ENCODE peak calls at places on chromosomes 1 and 21, in ten cellular contexts. G is mucosa of descending colon, H is cardiac muscle cell, L is B cell, Y is hepatocyte, O is fibroblast of lung, B is osteocyte, E is dorsolateral prefrontal cortex, Z is left lung, J is IMR-90. R is an unnamed sample.

GRCh38 chr1:27157194-27157593 is 2.3 kb upstream of the SLC9A1 start:
- DNase-seq in G (no peak), H (no peak), L (no peak), Y (no peak), O (no peak), B (no peak), E (no peak), Z (no peak), J (no peak), R (no peak)

GRCh38 chr1:33349081-33349759 is 28.3 kb upstream of the A3GALT2 start:
- DNase-seq in G (peak; percentile 71), H (peak; percentile 79), L (peak; percentile 71), Y (peak; percentile 75), O (peak; percentile 47), B (no peak), E (no peak), Z (peak; percentile 59), J (no peak), R (peak; percentile 56)

GRCh38 chr1:202915146-202915545 is 11.9 kb downstream of the KLHL12 start:
- DNase-seq in G (no peak), H (no peak), L (no peak), Y (no peak), O (no peak), B (no peak), E (no peak), Z (no peak), J (no peak), R (no peak)

GRCh38 chr1:96538001-96538649 is 183.5 kb upstream of the PTBP2 start:
- DNase-seq in G (no peak), H (peak; percentile 50), L (no peak), Y (peak; percentile 46), O (peak; percentile 80), B (no peak), E (no peak), Z (no peak), J (peak; percentile 68), R (no peak)

GRCh38 chr1:41977329-41977728 is 58.6 kb upstream of the HIVEP3 start:
- DNase-seq in G (no peak), H (no peak), L (no peak), Y (no peak), O (no peak), B (peak; percentile 36), E (no peak), Z (no peak), J (no peak), R (no peak)

GRCh38 chr1:57831624-57832023 is 407.8 kb upstream of the DAB1 start:
- DNase-seq in G (no peak), H (no peak), L (no peak), Y (no peak), O (peak; percentile 39), B (no peak), E (no peak), Z (no peak), J (no peak), R (no peak)

GRCh38 chr1:246750752-246751151 is 26.5 kb downstream of the SCCPDH start:
- DNase-seq in G (no peak), H (no peak), L (no peak), Y (peak; percentile 42), O (no peak), B (no peak), E (no peak), Z (no peak), J (no peak), R (no peak)

GRCh38 chr1:72281637-72282270 is 585 bp downstream of the NEGR1 start:
- DNase-seq in G (peak; percentile 24), H (no peak), L (no peak), Y (no peak), O (no peak), B (peak; percentile 82), E (no peak), Z (no peak), J (peak; percentile 2), R (peak; percentile 6)

GRCh38 chr1:119279441-119280415 is 88.9 kb upstream of the HAO2 start:
- DNase-seq in G (no peak), H (no peak), L (no peak), Y (peak; percentile 53), O (peak; percentile 46), B (no peak), E (no peak), Z (no peak), J (peak; percentile 76), R (no peak)

GRCh38 chr1:38763106-38763505 is 96.5 kb downstream of the RRAGC start:
- DNase-seq in G (no peak), H (no peak), L (no peak), Y (no peak), O (no peak), B (no peak), E (no peak), Z (no peak), J (no peak), R (no peak)

GRCh38 chr1:99599678-99600175 is 46.2 kb upstream of the PALMD start:
- DNase-seq in G (no peak), H (no peak), L (no peak), Y (peak; percentile 55), O (peak; percentile 95), B (no peak), E (no peak), Z (peak; percentile 47), J (peak; percentile 94), R (no peak)

GRCh38 chr21:42706765-42707164 is 53.3 kb downstream of the PDE9A start:
- DNase-seq in G (no peak), H (no peak), L (no peak), Y (no peak), O (no peak), B (no peak), E (no peak), Z (no peak), J (no peak), R (no peak)

GRCh38 chr1:97901017-97901658 is 19.7 kb downstream of the DPYD start:
- DNase-seq in G (no peak), H (no peak), L (no peak), Y (no peak), O (peak; percentile 53), B (no peak), E (no peak), Z (no peak), J (peak; percentile 61), R (no peak)

GRCh38 chr1:111467805-111468716 is 5.7 kb upstream of the C1orf162 start:
- DNase-seq in G (no peak), H (no peak), L (no peak), Y (no peak), O (no peak), B (no peak), E (no peak), Z (no peak), J (no peak), R (no peak)
- TF ChIP-seq CTCF in G (no peak), H (no peak), L (no peak), Y (no peak), O (no peak), B (no peak), E (no peak), Z (no peak), J (no peak), R (no peak)

DNA sequence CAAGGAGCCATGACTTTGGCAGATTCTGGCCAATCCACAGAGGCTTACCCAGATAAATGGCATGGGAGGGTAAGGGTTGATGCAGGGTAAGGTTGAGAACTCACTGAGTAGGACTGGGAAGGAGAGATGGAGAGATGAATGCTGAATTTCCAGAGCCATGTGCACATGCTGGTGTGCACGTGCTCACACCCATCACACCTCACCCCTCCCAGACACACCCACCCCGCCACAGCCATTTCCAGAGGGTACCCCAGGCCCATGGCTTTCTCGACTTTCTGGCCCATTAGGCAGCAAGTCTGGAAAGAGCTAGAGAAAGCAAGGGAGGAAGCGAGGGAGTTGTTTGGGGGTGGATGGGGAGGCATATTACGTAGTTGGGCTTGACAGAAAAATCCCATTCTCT is 1.6 kb downstream of the CACNA1S start:
- DNase-seq in G (no peak), H (no peak), L (no peak), Y (no peak), O (no peak), B (no peak), E (no peak), Z (no peak), J (no peak), R (no peak)
- TF ChIP-seq CTCF in G (no peak), H (no peak), L (no peak), Y (no peak), O (no peak), B (no peak), E (no peak), Z (no peak), J (no peak), R (no peak)

DNA sequence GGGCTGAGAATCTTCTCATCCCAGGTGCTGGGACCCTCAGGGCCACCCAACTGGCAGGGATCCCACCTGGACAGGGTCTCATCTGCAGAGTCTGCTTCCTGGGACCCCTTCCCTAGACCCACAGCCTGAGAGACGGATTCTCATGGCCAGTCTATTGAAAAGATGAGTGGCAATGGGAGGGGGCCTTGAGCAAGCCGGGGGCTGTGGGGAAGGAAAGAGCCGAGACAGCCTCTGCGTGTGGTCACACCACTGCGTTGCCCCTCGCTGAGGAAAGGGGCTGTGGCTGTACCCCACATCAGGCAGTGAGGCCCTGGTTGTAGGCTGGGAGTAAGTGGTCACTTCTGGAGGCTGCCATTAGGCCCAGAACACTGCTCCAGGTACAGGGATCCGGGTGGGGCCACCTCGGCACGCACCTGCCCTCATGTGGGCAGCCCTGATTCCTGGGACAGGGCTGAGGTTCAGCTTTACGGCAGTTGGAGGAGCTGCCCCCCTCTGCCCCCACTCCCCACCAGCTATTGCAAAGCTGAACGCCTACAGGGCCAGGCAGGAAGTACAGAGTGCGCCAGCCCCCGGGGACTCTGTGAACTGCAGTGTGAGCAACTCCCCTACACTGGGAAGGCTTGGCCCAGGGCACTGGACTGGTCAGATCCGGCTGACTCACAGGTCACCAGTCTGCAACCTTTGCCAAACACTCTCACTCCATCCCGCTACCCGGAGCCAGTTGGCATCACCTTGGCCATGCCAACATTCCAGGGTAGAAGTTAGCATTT is 106.9 kb downstream of the RIPK4 start:
- DNase-seq in G (no peak), H (no peak), L (no peak), Y (no peak), O (peak; percentile 37), B (no peak), E (no peak), Z (no peak), J (peak; percentile 24), R (no peak)
- TF ChIP-seq CTCF in G (no peak), H (peak; percentile 40), L (no peak), Y (no peak), O (no peak), B (no peak), E (no peak), Z (no peak), J (no peak), R (no peak)

DNA sequence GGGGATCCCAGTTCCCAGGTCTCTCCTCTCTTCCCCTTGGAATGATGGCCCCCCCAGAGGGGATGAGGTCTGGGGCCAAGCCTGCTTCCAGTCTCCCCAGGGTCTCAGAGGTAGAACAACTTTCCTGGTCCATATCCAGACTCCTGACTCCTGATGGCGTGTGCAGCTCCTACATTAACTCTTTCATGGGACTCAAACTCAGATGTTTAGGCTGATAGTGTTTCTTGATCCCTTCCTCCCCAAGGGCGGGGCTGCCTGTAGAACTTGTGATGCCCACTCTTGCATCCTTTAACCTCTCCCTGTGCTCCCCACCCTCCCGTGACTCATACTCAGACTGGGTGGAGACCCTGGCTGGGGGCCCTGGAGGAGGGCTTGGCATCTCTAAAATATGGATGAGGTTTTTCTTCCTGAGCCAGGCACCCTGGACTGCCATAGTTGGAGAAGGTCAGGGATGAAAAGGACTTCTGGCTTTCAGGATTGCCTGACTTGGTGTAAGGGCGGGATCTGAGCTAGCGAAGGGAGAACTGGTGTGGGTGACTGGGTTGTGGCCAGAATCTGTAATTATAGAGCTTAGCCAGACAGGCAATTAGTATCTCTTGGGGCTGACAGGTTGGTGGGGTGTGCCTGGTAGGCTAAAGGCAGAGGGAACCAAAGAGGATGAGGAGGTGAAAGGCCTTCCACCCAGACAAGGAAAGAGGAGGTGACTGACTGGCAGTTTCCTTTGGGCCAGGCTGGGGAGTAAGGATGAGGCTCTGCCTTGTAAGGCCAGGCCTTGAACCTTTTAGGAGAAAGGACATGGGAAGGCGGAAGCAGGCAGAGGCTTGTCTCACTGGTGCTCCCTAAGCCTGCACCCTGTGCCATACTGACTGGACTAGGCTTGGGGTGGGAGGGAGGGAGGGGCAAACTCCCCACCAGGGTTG is 1.5 kb downstream of the ATP8B2 start:
- DNase-seq in G (no peak), H (no peak), L (peak; percentile 30), Y (no peak), O (peak; percentile 93), B (no peak), E (no peak), Z (no peak), J (peak; percentile 64), R (peak; percentile 49)
- TF ChIP-seq CTCF in G (no peak), H (no peak), L (no peak), Y (no peak), O (no peak), B (peak; percentile 31), E (no peak), Z (no peak), J (no peak), R (no peak)